ENCODE peak calls at places on chromosomes 4 and X, in ten cellular contexts. W is neural crest cell; E is naive B cell; C is WTC11; G is activated CD4-positive, alpha-beta T cell treated with anti-CD3 and anti-CD28 coated beads, Interleukin-2, amount 10 ng/mL, durations not matched to agents 7 days and 5 days; Q is T follicular helper cell; L is NCI-H1105; X is NCI-H446; Y is ecto neural progenitor cell; A is lung microvascular endothelial cell. U is an unnamed sample.

GRCh38 chr4:51842167-51842553 is 793 bp upstream of the DCUN1D4 start:
- DNase-seq in W (no peak), E (peak; percentile 6), C (no peak), G (peak; percentile 7), Q (no peak), L (no peak), X (no peak), Y (peak; percentile 53), A (no peak), U (peak; percentile 42)

GRCh38 chr4:118954246-118954645 is 65.6 kb downstream of the SYNPO2 start:
- DNase-seq in W (no peak), E (no peak), C (no peak), G (no peak), Q (no peak), L (no peak), X (no peak), Y (no peak), A (peak; percentile 44), U (no peak)

GRCh38 chr4:153159728-153160221 is 44.5 kb upstream of the TRIM2 start:
- DNase-seq in W (no peak), E (no peak), C (no peak), G (no peak), Q (no peak), L (no peak), X (no peak), Y (no peak), A (peak; percentile 86), U (no peak)

GRCh38 chrX:70264784-70265183 is 3.4 kb upstream of the ARR3 start:
- DNase-seq in W (no peak), E (no peak), C (no peak), G (no peak), Q (no peak), L (no peak), X (no peak), Y (no peak), A (no peak), U (no peak)

GRCh38 chr4:103018391-103019318 is 850 bp downstream of the SLC9B1 start:
- DNase-seq in W (no peak), E (peak; percentile 13), C (no peak), G (no peak), Q (no peak), L (peak; percentile 8), X (no peak), Y (no peak), A (no peak), U (no peak)

GRCh38 chrX:40479777-40480318 is 100.9 kb upstream of the ATP6AP2 start:
- DNase-seq in W (no peak), E (no peak), C (no peak), G (no peak), Q (no peak), L (no peak), X (no peak), Y (no peak), A (no peak), U (no peak)

GRCh38 chr4:48603366-48604003 is 113.4 kb downstream of the ZAR1 start:
- DNase-seq in W (no peak), E (no peak), C (no peak), G (no peak), Q (no peak), L (no peak), X (no peak), Y (no peak), A (no peak), U (no peak)

GRCh38 chr4:181952478-181952877 is 290.7 kb upstream of the TENM3 start:
- DNase-seq in W (no peak), E (no peak), C (no peak), G (no peak), Q (no peak), L (no peak), X (no peak), Y (no peak), A (no peak), U (no peak)

GRCh38 chr4:163542275-163542674 is 47.8 kb downstream of the TMA16 start:
- DNase-seq in W (no peak), E (no peak), C (no peak), G (no peak), Q (no peak), L (no peak), X (no peak), Y (no peak), A (no peak), U (no peak)

U was measured in GM13976.